ENCODE peak calls at places on chromosomes 11 and 22, in seven cellular contexts. W is HCT116, S is SK-N-SH, V is K562, I is GM12878, U is HepG2, T is H1. M is an unnamed sample.

GRCh38 chr11:70727899-70728620 is 329.7 kb downstream of the CTTN start:
- DNase-seq in W (no peak), S (no peak), V (no peak), I (no peak), U (no peak), T (no peak), M (peak; percentile 68)

GRCh38 chr22:17754233-17754925 is 19.9 kb downstream of the BID start:
- DNase-seq in W (no peak), S (no peak), V (no peak), I (no peak), U (no peak), T (no peak), M (peak; percentile 24)

GRCh38 chr22:25404923-25405853 is 159.3 kb upstream of the GRK3 start:
- DNase-seq in W (no peak), S (peak; percentile 85), V (peak; percentile 83), I (no peak), U (peak; percentile 13), T (no peak), M (peak; percentile 83)

GRCh38 chr22:44947029-44947428 is 62.8 kb downstream of the PHF21B start:
- DNase-seq in W (no peak), S (no peak), V (no peak), I (no peak), U (no peak), T (no peak), M (no peak)

GRCh38 chr22:33030923-33031525 is 27.2 kb downstream of the SYN3 start:
- DNase-seq in W (no peak), S (peak; percentile 36), V (no peak), I (no peak), U (no peak), T (no peak), M (no peak)

GRCh38 chr11:94934362-94934761 is 39.0 kb downstream of the CWC15 start:
- DNase-seq in W (no peak), S (peak; percentile 51), V (no peak), I (no peak), U (no peak), T (no peak), M (no peak)

GRCh38 chr11:126433989-126434949 is 78.8 kb downstream of the ST3GAL4 start:
- DNase-seq in W (no peak), S (peak; percentile 37), V (no peak), I (no peak), U (no peak), T (no peak), M (no peak)

GRCh38 chr22:47835726-47836125 is 1073.3 kb downstream of the TBC1D22A start:
- DNase-seq in W (peak; percentile 18), S (no peak), V (no peak), I (no peak), U (peak; percentile 15), T (no peak), M (peak; percentile 56)

GRCh38 chr11:128806496-128807261 is 60.4 kb downstream of the KCNJ1 start:
- DNase-seq in W (no peak), S (no peak), V (no peak), I (no peak), U (no peak), T (no peak), M (no peak)

GRCh38 chr11:124892131-124892530 is 5.5 kb downstream of the ROBO4 start:
- DNase-seq in W (no peak), S (peak; percentile 4), V (no peak), I (no peak), U (no peak), T (no peak), M (no peak)

GRCh38 chr11:66004186-66004585 is 1.9 kb downstream of the BANF1 start:
- DNase-seq in W (no peak), S (no peak), V (no peak), I (no peak), U (no peak), T (no peak), M (no peak)

GRCh38 chr11:119797137-119797611 is 68.2 kb upstream of the NECTIN1 start:
- DNase-seq in W (no peak), S (no peak), V (no peak), I (no peak), U (no peak), T (no peak), M (no peak)

GRCh38 chr11:18792066-18792591 is 531 bp upstream of the PTPN5 start:
- DNase-seq in W (no peak), S (no peak), V (no peak), I (no peak), U (no peak), T (no peak), M (no peak)
- TF ChIP-seq JUND in W (no peak), S (no peak), V (no peak), I (no peak), U (no peak), T (no peak), M (no peak)

DNA sequence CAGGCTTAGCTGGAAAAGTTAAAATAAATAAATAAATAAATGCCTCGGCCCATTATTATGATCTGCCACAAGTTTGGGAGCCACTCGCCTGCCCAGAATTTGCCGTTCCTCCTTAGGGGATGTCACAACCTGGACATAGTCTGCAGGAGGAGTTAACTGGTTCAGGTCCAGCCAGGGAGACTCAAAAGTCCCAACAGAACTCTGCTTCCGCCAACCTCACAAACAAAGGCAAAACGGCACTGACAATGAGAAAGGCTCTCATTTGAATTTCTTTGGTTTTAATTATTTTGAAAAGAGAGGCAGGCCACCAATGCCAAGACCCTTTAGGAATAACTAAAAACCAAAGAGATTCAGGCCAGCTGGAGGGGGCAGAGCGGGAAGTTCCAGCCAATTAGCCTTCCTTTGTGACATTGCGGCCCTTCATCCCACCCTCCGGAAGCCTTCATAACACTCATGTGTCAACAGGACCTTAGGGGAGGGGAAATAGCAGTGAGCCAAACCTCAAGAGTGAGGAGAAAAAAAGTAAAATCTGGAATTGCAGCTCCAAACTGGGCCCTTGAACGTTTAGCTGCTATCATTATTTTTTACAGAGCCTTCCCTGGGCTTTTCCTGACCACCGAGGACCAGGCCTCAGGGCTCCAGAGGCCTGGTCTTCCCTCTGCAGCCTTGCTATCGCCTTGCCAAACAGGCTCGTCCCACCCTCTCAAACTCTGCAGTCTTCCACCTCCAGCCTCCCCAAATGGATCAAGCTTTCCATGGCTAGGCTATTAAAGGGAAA is 114.4 kb downstream of the CCDC34 start:
- DNase-seq in W (no peak), S (no peak), V (no peak), I (no peak), U (peak; percentile 9), T (no peak), M (no peak)
- TF ChIP-seq JUND in W (no peak), S (no peak), V (no peak), I (no peak), U (no peak), T (no peak), M (no peak)

GRCh38 chr11:17722000-17722643 is 2.8 kb downstream of the MYOD1 start:
- DNase-seq in W (peak; percentile 41), S (peak; percentile 70), V (peak; percentile 41), I (no peak), U (no peak), T (no peak), M (peak; percentile 64)
- TF ChIP-seq JUND in W (no peak), S (no peak), V (no peak), I (no peak), U (no peak), T (no peak), M (no peak)

GRCh38 chr11:41534861-41535260 is 75.4 kb upstream of the LRRC4C start:
- DNase-seq in W (no peak), S (no peak), V (no peak), I (no peak), U (no peak), T (no peak), M (no peak)
- TF ChIP-seq JUND in W (no peak), S (no peak), V (no peak), I (no peak), U (no peak), T (no peak), M (no peak)

GRCh38 chr11:110147965-110148709 is 54.9 kb downstream of the ZC3H12C start:
- DNase-seq in W (peak; percentile 12), S (no peak), V (no peak), I (no peak), U (no peak), T (no peak), M (no peak)
- TF ChIP-seq JUND in W (no peak), S (no peak), V (no peak), I (no peak), U (no peak), T (no peak), M (no peak)

GRCh38 chr11:57288771-57289579 is 35.8 kb downstream of the TNKS1BP1 start:
- DNase-seq in W (no peak), S (peak; percentile 20), V (no peak), I (no peak), U (peak; percentile 41), T (no peak), M (no peak)

GRCh38 chr11:57287884-57288283 is 36.9 kb downstream of the TNKS1BP1 start:
- DNase-seq in W (no peak), S (no peak), V (no peak), I (no peak), U (no peak), T (no peak), M (no peak)

GRCh38 chr11:57294225-57295131 is 30.3 kb downstream of the TNKS1BP1 start:
- DNase-seq in W (no peak), S (no peak), V (no peak), I (no peak), U (no peak), T (no peak), M (no peak)

GRCh38 chr11:57290288-57290687 is 34.5 kb downstream of the TNKS1BP1 start:
- DNase-seq in W (no peak), S (no peak), V (no peak), I (no peak), U (no peak), T (no peak), M (no peak)
- TF ChIP-seq JUND in W (no peak), S (no peak), V (no peak), I (no peak), U (no peak), T (no peak), M (no peak)

GRCh38 chr11:86923993-86924766 is 31.0 kb downstream of the FZD4 start:
- DNase-seq in W (no peak), S (no peak), V (no peak), I (no peak), U (peak; percentile 72), T (peak; percentile 60), M (peak; percentile 65)
- TF ChIP-seq JUND in W (no peak), S (no peak), V (no peak), I (no peak), U (no peak), T (peak; percentile 41), M (no peak)

M was measured in T47D.